ENCODE peak calls at places on chromosome 21, in four cellular contexts. M, J, T and O are unnamed samples.
A peak's percentile ranks its signal among the peaks of the same experiment; 100 is the strongest.

GRCh38 chr21:26032263-26032662 is 138.3 kb downstream of the APP start:
- DNase-seq in M (peak; percentile 7), J (no peak), T (no peak), O (no peak)

GRCh38 chr21:32131960-32132359 is 146.9 kb downstream of the MIS18A start:
- DNase-seq in M (no peak), J (no peak), T (no peak), O (no peak)

GRCh38 chr21:36692125-36692843 is 6.6 kb upstream of the SIM2 start:
- DNase-seq in M (peak; percentile 5), J (no peak), T (no peak), O (no peak)

GRCh38 chr21:39651206-39651605 is 38.5 kb downstream of the B3GALT5 start:
- DNase-seq in M (no peak), J (no peak), T (no peak), O (no peak)

GRCh38 chr21:41659791-41660560 is 106.9 kb downstream of the RIPK4 start:
- DNase-seq in M (no peak), J (no peak), T (peak; percentile 85), O (no peak)

GRCh38 chr21:36735201-36735515 is 36.2 kb downstream of the SIM2 start:
- DNase-seq in M (no peak), J (no peak), T (no peak), O (no peak)

GRCh38 chr21:42009018-42009830 is 936 bp downstream of the ZBTB21 start:
- DNase-seq in M (peak; percentile 81), J (peak; percentile 34), T (peak; percentile 94), O (peak; percentile 40)

GRCh38 chr21:21858502-21859334 is 860.5 kb downstream of the NCAM2 start:
- DNase-seq in M (no peak), J (no peak), T (no peak), O (no peak)

GRCh38 chr21:42848932-42849758 is 30.2 kb downstream of the WDR4 start:
- DNase-seq in M (no peak), J (no peak), T (no peak), O (no peak)

GRCh38 chr21:44789880-44790279 is 11.7 kb downstream of the UBE2G2 start:
- DNase-seq in M (no peak), J (no peak), T (no peak), O (no peak)

GRCh38 chr21:37580690-37581089 is 214.1 kb downstream of the DYRK1A start:
- DNase-seq in M (no peak), J (no peak), T (peak; percentile 29), O (no peak)

GRCh38 chr21:43869486-43870325 is 4.7 kb downstream of the AGPAT3 start:
- DNase-seq in M (no peak), J (no peak), T (no peak), O (no peak)